ENCODE peak calls at places on chromosomes 2 and 18, in six cellular contexts. A, I, B, E, D and N are unnamed samples.

GRCh38 chr2:48347712-48348111 is 182.2 kb upstream of the STON1 start:
- DNase-seq in A (peak; percentile 39), I (no peak), B (no peak), E (no peak), D (no peak), N (no peak)

GRCh38 chr2:3242747-3243369 is 134.8 kb downstream of the EIPR1 start:
- DNase-seq in A (peak; percentile 55), I (no peak), B (no peak), E (no peak), D (no peak), N (no peak)

GRCh38 chr2:65404988-65405697 is 27.3 kb downstream of the SPRED2 start:
- DNase-seq in A (no peak), I (no peak), B (no peak), E (no peak), D (no peak), N (no peak)

GRCh38 chr2:26652361-26653041 is 11.3 kb upstream of the CIB4 start:
- DNase-seq in A (peak; percentile 84), I (no peak), B (peak; percentile 71), E (peak; percentile 15), D (no peak), N (no peak)

GRCh38 chr2:72515696-72516095 is 310.1 kb downstream of the EXOC6B start:
- DNase-seq in A (no peak), I (no peak), B (no peak), E (no peak), D (no peak), N (no peak)

GRCh38 chr18:36047521-36047920 is 19.8 kb downstream of the RPRD1A start:
- DNase-seq in A (no peak), I (no peak), B (no peak), E (no peak), D (no peak), N (no peak)

GRCh38 chr2:11129598-11130449 is 25.4 kb upstream of the SLC66A3 start:
- DNase-seq in A (no peak), I (peak; percentile 76), B (no peak), E (peak; percentile 95), D (peak; percentile 80), N (peak; percentile 81)

GRCh38 chr2:224850081-224850480 is 133.9 kb upstream of the CCDC195 start:
- DNase-seq in A (no peak), I (no peak), B (no peak), E (no peak), D (no peak), N (no peak)

GRCh38 chr2:147810883-147811765 is 33.7 kb upstream of the ACVR2A start:
- DNase-seq in A (no peak), I (no peak), B (no peak), E (no peak), D (no peak), N (no peak)

GRCh38 chr2:16745466-16745865 is 79.8 kb upstream of the CYRIA start:
- DNase-seq in A (no peak), I (no peak), B (no peak), E (no peak), D (no peak), N (no peak)

GRCh38 chr2:175698076-175698475 is 304.0 kb downstream of the LNPK start:
- DNase-seq in A (no peak), I (no peak), B (no peak), E (no peak), D (no peak), N (no peak)

GRCh38 chr2:174070281-174070680 is 105.1 kb upstream of the SP3 start:
- DNase-seq in A (no peak), I (no peak), B (no peak), E (no peak), D (no peak), N (no peak)

GRCh38 chr2:241774419-241775222 is 2.0 kb upstream of the GAL3ST2 start:
- DNase-seq in A (peak; percentile 77), I (no peak), B (no peak), E (peak; percentile 28), D (no peak), N (no peak)

GRCh38 chr2:215380699-215381098 is 55.2 kb downstream of the FN1 start:
- DNase-seq in A (no peak), I (no peak), B (no peak), E (no peak), D (no peak), N (no peak)

GRCh38 chr2:215383652-215384279 is 52.1 kb downstream of the FN1 start:
- DNase-seq in A (no peak), I (no peak), B (no peak), E (no peak), D (no peak), N (no peak)

GRCh38 chr2:215382011-215382410 is 53.9 kb downstream of the FN1 start:
- DNase-seq in A (no peak), I (no peak), B (no peak), E (no peak), D (no peak), N (no peak)

GRCh38 chr2:215384710-215385109 is 51.2 kb downstream of the FN1 start:
- DNase-seq in A (no peak), I (no peak), B (no peak), E (no peak), D (peak; percentile 2), N (no peak)

GRCh38 chr2:215382480-215382879 is 53.4 kb downstream of the FN1 start:
- DNase-seq in A (no peak), I (no peak), B (no peak), E (no peak), D (no peak), N (no peak)
- H3K9ac ChIP-seq in A (no peak overlapping the region), I (no peak overlapping the region), B (no peak overlapping the region), E (no peak overlapping the region), D (no peak overlapping the region), N (no peak overlapping the region)

GRCh38 chr2:181399046-181399445 is 58.1 kb upstream of the ITGA4 start:
- DNase-seq in A (no peak), I (no peak), B (no peak), E (no peak), D (peak; percentile 57), N (no peak)

GRCh38 chr2:181407171-181407570 is 50.0 kb upstream of the ITGA4 start:
- DNase-seq in A (no peak), I (no peak), B (no peak), E (no peak), D (no peak), N (no peak)

DNA sequence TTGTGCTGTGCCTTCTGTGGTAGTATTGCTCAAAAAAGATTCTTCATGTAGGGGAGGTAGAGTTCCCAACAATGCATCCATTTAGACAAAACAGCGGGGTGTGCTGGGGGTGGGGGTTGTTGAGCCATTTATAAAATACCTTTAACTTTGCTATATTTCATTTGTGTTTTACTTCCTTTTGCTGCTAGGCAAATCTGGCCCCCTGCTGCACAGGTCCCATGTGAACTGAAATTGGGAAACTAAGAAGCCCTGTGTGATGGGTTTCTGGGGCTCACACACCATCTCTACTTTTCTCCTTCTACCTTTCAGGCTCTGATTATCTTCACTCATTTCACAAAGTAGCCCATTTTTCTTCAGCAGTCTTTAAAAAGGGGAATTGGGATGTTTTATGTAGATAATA is 52.7 kb upstream of the ITGA4 start:
- DNase-seq in A (no peak), I (no peak), B (no peak), E (no peak), D (peak; percentile 95), N (no peak)
- H3K9ac ChIP-seq in A (no peak overlapping the region), I (no peak overlapping the region), B (no peak overlapping the region), E (no peak overlapping the region), D (peak overlapping the region; percentile 62), N (no peak overlapping the region)

GRCh38 chr2:101011152-101011551 is 9.1 kb downstream of the RPL31 start:
- DNase-seq in A (no peak), I (no peak), B (no peak), E (no peak), D (no peak), N (no peak)
- H3K9ac ChIP-seq in A (no peak overlapping the region), I (no peak overlapping the region), B (no peak overlapping the region), E (no peak overlapping the region), D (no peak overlapping the region), N (no peak overlapping the region)

GRCh38 chr2:8573942-8574195 is 108.0 kb upstream of the ID2 start:
- DNase-seq in A (no peak), I (no peak), B (no peak), E (no peak), D (no peak), N (no peak)
- H3K9ac ChIP-seq in A (no peak overlapping the region), I (no peak overlapping the region), B (no peak overlapping the region), E (no peak overlapping the region), D (peak overlapping the region; percentile 36), N (no peak overlapping the region)

DNA sequence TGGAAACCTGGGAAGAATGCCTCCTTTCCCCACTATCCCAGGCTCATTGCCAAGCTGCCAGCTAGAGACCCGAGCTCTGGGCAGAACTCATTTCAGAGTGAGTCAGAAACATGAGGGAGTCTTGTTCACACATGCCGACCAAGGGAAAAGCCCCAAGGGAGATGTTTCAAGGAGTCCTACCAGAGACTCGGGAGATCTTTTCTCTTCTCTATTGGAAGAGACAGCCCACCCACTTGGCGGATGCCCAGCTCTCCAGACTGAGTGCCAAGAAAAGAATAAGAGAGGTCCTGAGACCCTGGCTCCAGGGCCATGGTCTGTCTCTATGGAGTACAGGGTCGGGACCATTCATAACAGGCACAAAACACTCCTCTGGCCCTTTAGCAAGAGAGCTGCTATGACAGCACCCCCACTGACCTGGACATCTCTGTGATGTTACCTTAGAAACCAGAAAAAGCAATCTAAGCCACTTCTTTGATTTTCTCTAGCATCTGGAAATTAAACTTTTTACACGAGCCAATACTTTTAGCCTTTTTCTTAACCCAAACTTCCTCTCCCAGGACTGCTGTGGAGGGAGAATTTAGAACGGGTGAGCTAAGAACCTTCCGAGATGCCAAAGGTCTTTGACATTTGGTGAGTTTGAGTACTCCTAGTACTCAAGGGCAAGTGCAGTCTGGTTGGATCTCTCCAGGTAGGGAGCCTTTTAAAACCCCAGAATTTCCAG is 18.5 kb upstream of the IGFBP5 start:
- DNase-seq in A (peak; percentile 86), I (no peak), B (no peak), E (no peak), D (no peak), N (no peak)
- H3K9ac ChIP-seq in A (no peak overlapping the region), I (no peak overlapping the region), B (no peak overlapping the region), E (no peak overlapping the region), D (no peak overlapping the region), N (no peak overlapping the region)

GRCh38 chr18:44866103-44866502 is 185.4 kb downstream of the SETBP1 start:
- DNase-seq in A (no peak), I (no peak), B (no peak), E (no peak), D (no peak), N (no peak)
- H3K9ac ChIP-seq in A (no peak overlapping the region), I (no peak overlapping the region), B (no peak overlapping the region), E (no peak overlapping the region), D (no peak overlapping the region), N (no peak overlapping the region)

DNA sequence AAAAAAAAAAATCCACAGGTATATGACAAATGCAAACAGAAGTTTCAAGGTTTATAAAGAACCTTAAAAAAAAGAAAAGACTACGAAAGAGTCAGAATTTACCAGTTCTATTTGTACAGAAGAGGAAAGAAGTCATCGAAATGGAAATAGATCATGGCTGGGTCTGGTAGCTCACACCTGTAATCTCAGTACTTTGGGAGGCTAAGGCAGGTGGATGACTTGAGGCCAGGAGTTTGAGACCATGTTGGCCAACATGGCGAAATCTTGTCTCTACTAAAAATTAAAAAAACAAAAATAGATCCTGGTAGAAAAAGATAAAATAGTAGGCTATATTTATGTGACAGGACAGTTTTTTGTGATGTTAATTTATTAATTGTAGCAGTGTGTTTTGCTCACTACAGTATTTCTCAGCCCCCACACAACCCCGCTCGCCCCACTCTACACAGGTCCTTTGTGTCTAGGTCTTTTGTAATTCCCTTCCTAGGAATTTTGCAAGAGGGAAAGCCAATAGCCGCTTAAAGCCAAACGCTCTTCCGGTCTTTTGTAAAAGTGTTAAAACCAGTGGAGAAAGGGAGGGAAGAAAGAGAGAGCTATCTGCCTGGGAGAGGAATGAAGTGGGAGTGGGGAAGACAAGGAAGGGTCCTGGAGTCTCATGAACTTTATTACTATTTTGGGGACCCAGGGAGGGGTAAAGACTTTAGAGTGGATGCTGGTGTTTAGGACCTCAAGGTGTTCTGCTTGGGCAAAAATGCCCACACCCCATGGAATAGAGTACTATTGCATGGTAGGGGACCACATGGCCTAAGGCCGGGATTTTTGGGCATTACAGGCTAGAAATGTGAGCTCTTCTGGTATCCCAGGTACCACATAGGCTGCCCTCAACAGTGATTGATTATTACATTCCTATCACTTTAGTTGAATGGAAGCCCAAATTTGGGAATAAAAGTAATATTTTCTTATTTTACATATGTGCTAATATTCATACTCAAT is 59.4 kb upstream of the XPO1 start:
- DNase-seq in A (no peak), I (no peak), B (no peak), E (peak; percentile 58), D (no peak), N (peak; percentile 72)
- H3K9ac ChIP-seq in A (no peak overlapping the region), I (no peak overlapping the region), B (no peak overlapping the region), E (no peak overlapping the region), D (no peak overlapping the region), N (no peak overlapping the region)